ENCODE peak calls at places on chromosomes 13 and 19, in five cellular contexts. A is uterus, R is foreskin keratinocyte, P is ovary, X is heart right ventricle. D is an unnamed sample.
A peak's percentile ranks its signal among the peaks of the same experiment; 100 is the strongest.

GRCh38 chr13:77729502-77730221 is 32.2 kb downstream of the SLAIN1 start:
- DNase-seq in A (no peak), R (no peak), P (no peak), X (no peak), D (no peak)

GRCh38 chr13:66948910-66949309 is 281.2 kb downstream of the PCDH9 start:
- DNase-seq in A (no peak), R (no peak), P (no peak), X (no peak), D (no peak)

GRCh38 chr13:46134961-46135522 is 30.2 kb upstream of the CPB2 start:
- DNase-seq in A (no peak), R (peak; percentile 72), P (no peak), X (no peak), D (no peak)

GRCh38 chr19:16315825-16316505 is 8.7 kb upstream of the KLF2 start:
- DNase-seq in A (peak; percentile 79), R (peak; percentile 35), P (peak; percentile 84), X (peak; percentile 30), D (peak; percentile 89)

GRCh38 chr19:14107581-14108461 is 9.7 kb downstream of the PRKACA start:
- DNase-seq in A (no peak), R (no peak), P (peak; percentile 47), X (peak; percentile 74), D (no peak)

GRCh38 chr13:64234255-64234654 is 2818.6 kb upstream of the PCDH20 start:
- DNase-seq in A (no peak), R (peak; percentile 58), P (no peak), X (no peak), D (peak; percentile 35)

GRCh38 chr19:7856277-7856581 is 18.0 kb downstream of the PRR36 start:
- DNase-seq in A (no peak), R (no peak), P (no peak), X (no peak), D (no peak)

GRCh38 chr19:16252459-16253205 is 54.9 kb downstream of the AP1M1 start:
- DNase-seq in A (no peak), R (no peak), P (no peak), X (no peak), D (no peak)

GRCh38 chr13:43880930-43881329 is 1.2 kb downstream of the LACC1 start:
- DNase-seq in A (no peak), R (no peak), P (no peak), X (no peak), D (no peak)

GRCh38 chr13:41700790-41701310 is 243.5 kb downstream of the RGCC start:
- DNase-seq in A (no peak), R (no peak), P (no peak), X (no peak), D (peak; percentile 74)

GRCh38 chr19:17757125-17757524 is 5.8 kb downstream of the FCHO1 start:
- DNase-seq in A (peak; percentile 53), R (no peak), P (peak; percentile 61), X (peak; percentile 76), D (no peak)

GRCh38 chr13:114339779-114340534 is 25.7 kb downstream of the CHAMP1 start:
- DNase-seq in A (no peak), R (no peak), P (no peak), X (no peak), D (no peak)

GRCh38 chr19:16366433-16367268 is 42.0 kb downstream of the KLF2 start:
- DNase-seq in A (no peak), R (no peak), P (no peak), X (no peak), D (no peak)

GRCh38 chr19:17213334-17213733 is 1.8 kb upstream of the USE1 start:
- DNase-seq in A (no peak), R (no peak), P (no peak), X (no peak), D (no peak)

GRCh38 chr13:64332048-64332447 is 2898.1 kb downstream of the PCDH9 start:
- DNase-seq in A (no peak), R (no peak), P (no peak), X (no peak), D (no peak)

GRCh38 chr13:107322228-107322627 is 754.3 kb upstream of the ARGLU1 start:
- DNase-seq in A (no peak), R (peak; percentile 0), P (no peak), X (no peak), D (no peak)

GRCh38 chr13:113802761-113803160 is 43.7 kb downstream of the TMEM255B start:
- DNase-seq in A (no peak), R (no peak), P (no peak), X (no peak), D (no peak)

GRCh38 chr13:30792257-30793000 is 57.1 kb downstream of the ALOX5AP start:
- DNase-seq in A (peak; percentile 78), R (peak; percentile 61), P (peak; percentile 84), X (peak; percentile 71), D (peak; percentile 78)

GRCh38 chr19:42528354-42529247 is at the start of gene CEACAM1:
- DNase-seq in A (no peak), R (peak; percentile 32), P (no peak), X (peak; percentile 30), D (peak; percentile 35)

GRCh38 chr13:87123987-87124784 is 547.0 kb upstream of the SLITRK5 start:
- DNase-seq in A (no peak), R (peak; percentile 97), P (no peak), X (peak; percentile 15), D (peak; percentile 1)

GRCh38 chr19:33809960-33810359 is 13.3 kb downstream of the KCTD15 start:
- DNase-seq in A (no peak), R (no peak), P (no peak), X (no peak), D (no peak)

GRCh38 chr13:75363371-75363770 is 118.6 kb downstream of the TBC1D4 start:
- DNase-seq in A (no peak), R (no peak), P (no peak), X (no peak), D (no peak)

GRCh38 chr13:66296328-66296727 is 933.8 kb downstream of the PCDH9 start:
- DNase-seq in A (no peak), R (no peak), P (no peak), X (no peak), D (no peak)

GRCh38 chr13:40777166-40777956 is 6.4 kb upstream of the MRPS31 start:
- DNase-seq in A (no peak), R (peak; percentile 25), P (no peak), X (no peak), D (no peak)

GRCh38 chr13:106917673-106918652 is 350.0 kb upstream of the ARGLU1 start:
- DNase-seq in A (peak; percentile 74), R (peak; percentile 32), P (peak; percentile 29), X (peak; percentile 82), D (peak; percentile 76)

GRCh38 chr19:32333227-32333626 is 12.2 kb upstream of the ZNF507 start:
- DNase-seq in A (no peak), R (no peak), P (no peak), X (no peak), D (no peak)

GRCh38 chr13:23655321-23655720 is 85.1 kb downstream of the TNFRSF19 start:
- DNase-seq in A (no peak), R (no peak), P (no peak), X (no peak), D (no peak)
- H3K4me1 ChIP-seq in A (no peaks in the 10 kb centered on the region), R (no peaks in the 10 kb centered on the region), P (peaks cover 8% of the 10 kb centered on the region), X (no peaks in the 10 kb centered on the region), D (no peaks in the 10 kb centered on the region)

DNA sequence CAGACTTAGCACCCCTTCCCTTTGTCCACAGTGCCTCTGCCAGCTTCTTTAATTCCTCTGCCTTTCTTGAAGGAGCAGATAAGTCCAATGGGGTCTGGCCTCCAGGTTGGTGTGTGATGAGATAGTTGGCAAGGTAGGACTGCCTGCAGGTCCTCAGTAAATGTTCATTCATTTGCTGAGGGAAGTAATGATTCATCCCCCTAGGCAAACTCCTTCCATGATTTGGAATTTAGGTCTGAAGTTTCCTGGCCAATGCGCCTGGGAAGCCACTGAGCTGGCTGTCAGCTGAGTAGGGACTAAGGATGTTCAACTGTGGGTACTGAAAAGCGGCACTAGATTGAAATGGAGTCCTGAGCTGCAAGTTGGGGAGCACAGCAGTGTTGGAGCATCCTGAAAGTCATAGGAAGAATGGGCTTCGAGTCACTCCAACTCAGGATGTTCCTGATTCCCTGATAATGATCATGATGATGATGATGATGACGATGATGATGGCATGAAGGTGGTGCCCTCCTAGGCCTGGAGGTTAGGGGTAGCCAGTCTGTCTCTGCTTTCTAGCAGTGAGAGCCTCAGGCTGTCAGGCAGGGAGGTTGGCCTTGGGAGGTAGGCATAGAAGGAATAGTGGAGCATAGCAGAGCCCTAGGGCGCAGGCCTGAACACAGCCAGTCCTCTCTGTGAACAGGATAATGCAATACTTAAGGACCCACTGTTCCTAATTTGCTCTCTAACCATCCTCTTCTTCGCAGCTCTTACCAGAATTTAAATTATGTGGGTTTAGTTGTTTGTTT is 44.7 kb downstream of the COL4A2 start:
- DNase-seq in A (no peak), R (no peak), P (no peak), X (no peak), D (no peak)
- H3K27ac ChIP-seq in A (peak overlapping the region; percentile 96), R (no peak overlapping the region), P (no peak overlapping the region), X (peak overlapping the region; percentile 25), D (no peak overlapping the region)

DNA sequence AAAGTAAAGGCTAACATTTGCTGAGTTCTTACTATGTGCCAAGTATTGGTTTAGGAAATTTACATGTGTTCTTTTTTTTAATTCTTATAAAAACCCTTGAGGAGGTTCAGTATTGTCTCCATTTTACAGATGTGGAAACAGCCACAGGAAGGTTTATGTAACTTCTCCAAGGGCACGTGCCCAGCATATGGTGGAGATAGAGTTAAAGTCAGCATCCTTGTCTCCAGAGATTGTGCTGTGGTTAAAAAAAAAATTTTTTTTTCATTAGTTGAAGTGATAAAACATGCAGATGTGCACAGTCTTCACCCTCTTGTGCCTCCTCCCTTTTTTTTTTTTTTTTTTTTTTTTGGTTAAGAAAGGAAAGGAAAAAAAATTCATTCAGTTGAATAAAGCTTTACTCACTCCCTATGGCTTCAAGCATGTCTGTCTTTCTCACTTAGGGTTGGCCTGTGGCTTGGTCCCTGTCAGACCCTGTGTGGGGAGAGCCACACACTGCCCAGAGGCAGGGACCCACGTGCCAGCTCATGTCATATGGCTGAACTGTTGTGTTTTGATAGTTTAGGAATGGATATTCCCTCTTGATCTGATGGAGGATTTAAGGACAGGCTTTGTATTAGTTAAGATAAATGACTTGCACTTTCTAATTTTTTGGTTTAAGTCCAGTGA is 19.2 kb downstream of the RNASEH2B start:
- DNase-seq in A (no peak), R (no peak), P (no peak), X (no peak), D (no peak)
- H3K4me1 ChIP-seq in A (no peaks in the 10 kb centered on the region), R (no peaks in the 10 kb centered on the region), P (no peaks in the 10 kb centered on the region), X (no peaks in the 10 kb centered on the region), D (no peaks in the 10 kb centered on the region)

GRCh38 chr19:28351761-28352160 is 861.2 kb downstream of the UQCRFS1 start:
- DNase-seq in A (no peak), R (no peak), P (no peak), X (no peak), D (no peak)

GRCh38 chr19:28345811-28346210 is 867.1 kb downstream of the UQCRFS1 start:
- DNase-seq in A (no peak), R (no peak), P (no peak), X (no peak), D (no peak)

GRCh38 chr19:28350037-28350436 is 862.9 kb downstream of the UQCRFS1 start:
- DNase-seq in A (no peak), R (no peak), P (no peak), X (no peak), D (no peak)

GRCh38 chr19:28349604-28350003 is 863.3 kb downstream of the UQCRFS1 start:
- DNase-seq in A (no peak), R (no peak), P (no peak), X (no peak), D (no peak)

DNA sequence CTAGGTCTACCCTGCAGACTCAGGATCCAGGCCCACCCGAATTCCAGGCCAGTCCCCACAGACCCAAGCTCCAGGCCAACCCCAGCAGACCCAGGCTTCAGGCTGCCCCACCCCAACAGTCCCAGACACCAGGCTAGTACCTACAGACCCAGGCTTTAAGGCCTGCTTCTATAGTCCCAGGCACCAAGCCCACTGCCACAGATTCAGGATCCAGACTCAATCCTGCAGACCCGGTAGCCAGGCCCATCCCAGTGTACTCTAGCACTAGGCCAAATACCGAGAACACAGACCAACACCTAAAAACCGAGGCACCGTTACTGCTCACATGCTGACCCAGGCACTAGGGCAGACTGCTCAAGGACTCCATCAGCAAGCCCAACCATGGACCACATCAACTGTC is 862.3 kb downstream of the UQCRFS1 start:
- DNase-seq in A (no peak), R (no peak), P (no peak), X (no peak), D (no peak)
- H3K27ac ChIP-seq in A (no peak overlapping the region), R (no peak overlapping the region), P (no peak overlapping the region), X (no peak overlapping the region), D (no peak overlapping the region)

D was measured in SJSA1.